ENCODE peak calls at places on chromosomes 12 and 14, in seven cellular contexts. W, I, A, Q, U, D and R are unnamed samples.

GRCh38 chr14:52043690-52044089 is 25.2 kb downstream of the NID2 start:
- DNase-seq in D (no peak), Q (peak), U (no peak), I (no peak), A (no peak), W (peak), R (no peak)

GRCh38 chr12:52151859-52152783 is 39.7 kb downstream of the KRT80 start:
- DNase-seq in Q (peak), U (peak), I (no peak), W (peak), A (peak), D (peak), R (peak)

GRCh38 chr12:128983371-128983770 is 130.1 kb downstream of the GLT1D1 start:
- DNase-seq in W (no peak), A (no peak), D (no peak), Q (no peak), U (no peak), I (no peak), R (no peak)

GRCh38 chr12:30268036-30268435 is 427.6 kb downstream of the IPO8 start:
- DNase-seq in Q (peak), I (no peak), A (peak), U (no peak), W (peak), D (no peak), R (no peak)

GRCh38 chr14:69985456-69985855 is 106.2 kb downstream of the SMOC1 start:
- DNase-seq in Q (peak), U (no peak), A (peak), I (no peak), D (peak), W (peak), R (no peak)

GRCh38 chr12:66573605-66574004 is 105.3 kb downstream of the GRIP1 start:
- DNase-seq in I (peak), U (no peak), A (no peak), W (no peak), D (no peak), Q (no peak), R (no peak)

GRCh38 chr12:131599214-131600159 is 111.4 kb upstream of the SFSWAP start:
- DNase-seq in W (peak), D (no peak), U (no peak), I (no peak), Q (no peak), A (no peak), R (no peak)

GRCh38 chr12:104412681-104413080 is 44.1 kb upstream of the CHST11 start:
- DNase-seq in D (no peak), A (no peak), I (no peak), U (no peak), Q (no peak), W (no peak), R (no peak)

GRCh38 chr12:123041042-123041531 is 60.6 kb downstream of the ARL6IP4 start:
- DNase-seq in A (no peak), Q (no peak), U (peak), W (no peak), D (no peak), I (no peak), R (no peak)

GRCh38 chr14:93303659-93304058 is 29.2 kb downstream of the BTBD7 start:
- DNase-seq in A (peak), D (no peak), I (no peak), W (peak), U (no peak), Q (no peak), R (peak)

GRCh38 chr14:100605230-100605629 is 18.0 kb upstream of the BEGAIN start:
- DNase-seq in U (no peak), Q (no peak), W (no peak), D (no peak), I (no peak), A (no peak), R (no peak)

GRCh38 chr14:24483604-24484252 is 24.3 kb downstream of the CMA1 start:
- DNase-seq in D (peak), A (peak), W (no peak), Q (no peak), I (no peak), U (no peak), R (no peak)

GRCh38 chr12:78555802-78556201 is 308.8 kb upstream of the SYT1 start:
- DNase-seq in Q (no peak), A (peak), W (peak), D (no peak), I (no peak), U (no peak), R (no peak)

GRCh38 chr12:125131958-125132357 is 66.7 kb downstream of the AACS start:
- DNase-seq in A (no peak), I (no peak), Q (no peak), D (no peak), W (no peak), U (no peak), R (no peak)

GRCh38 chr12:90589966-90590365 is 365.0 kb downstream of the CCER1 start:
- DNase-seq in W (peak), U (peak), D (peak), I (no peak), A (no peak), Q (peak), R (no peak)

GRCh38 chr14:104266643-104267575 is 128.5 kb downstream of the KIF26A start:
- DNase-seq in D (no peak), A (no peak), Q (no peak), I (no peak), U (no peak), W (no peak), R (no peak)

GRCh38 chr14:41096131-41096530 is 510.5 kb upstream of the LRFN5 start:
- DNase-seq in A (no peak), D (no peak), I (no peak), W (no peak), U (no peak), Q (no peak), R (no peak)

GRCh38 chr14:91173221-91173670 is 59.4 kb downstream of the DGLUCY start:
- DNase-seq in I (peak), W (peak), Q (peak), U (peak), D (peak), A (peak), R (peak)

GRCh38 chr14:35304812-35305462 is 12.8 kb downstream of the PSMA6 start:
- DNase-seq in D (no peak), Q (no peak), W (no peak), A (no peak), U (no peak), I (no peak), R (no peak)

GRCh38 chr12:84161296-84161695 is 751.3 kb downstream of the SLC6A15 start:
- DNase-seq in I (no peak), Q (peak), D (no peak), A (no peak), U (no peak), W (no peak), R (no peak)

GRCh38 chr14:91872517-91873470 is 5.5 kb upstream of the TC2N start:
- DNase-seq in D (no peak), W (peak), A (peak), I (no peak), Q (no peak), U (no peak), R (no peak)

GRCh38 chr12:1879633-1880032 is 38.8 kb downstream of the CACNA2D4 start:
- DNase-seq in D (no peak), Q (no peak), W (no peak), A (no peak), I (no peak), U (no peak), R (no peak)

GRCh38 chr12:43882578-43883178 is 46.8 kb downstream of the TMEM117 start:
- DNase-seq in I (peak), A (peak), U (peak), Q (peak), W (peak), D (peak), R (peak)

GRCh38 chr12:6276936-6277615 is 33.4 kb upstream of the PLEKHG6 start:
- DNase-seq in Q (peak), W (peak), A (no peak), D (no peak), I (no peak), U (no peak), R (no peak)

GRCh38 chr12:108332791-108333382 is 6.2 kb downstream of the CMKLR1 start:
- DNase-seq in A (no peak), W (peak), Q (peak), D (peak), I (no peak), U (no peak), R (peak)

GRCh38 chr12:12714276-12715001 is 2.7 kb upstream of the CDKN1B start:
- DNase-seq in Q (peak), D (no peak), W (peak), I (no peak), U (no peak), A (no peak), R (peak)

GRCh38 chr12:95996034-95996658 is at the start of gene HAL:
- DNase-seq in Q (no peak), U (no peak), I (no peak), D (no peak), A (peak), W (peak), R (no peak)

GRCh38 chr14:38042356-38042755 is 165.3 kb upstream of the SSTR1 start:
- DNase-seq in Q (peak), I (no peak), A (peak), D (peak), W (peak), U (no peak), R (no peak)

GRCh38 chr12:12704593-12705230 is 8.7 kb upstream of the GPR19 start:
- DNase-seq in W (peak), A (peak), D (peak), I (no peak), Q (peak), U (peak), R (peak)